ENCODE peak calls at places on chromosomes 5 and 9, in five cellular contexts. X, G, T, R and O are unnamed samples.
A peak's percentile ranks its signal among the peaks of the same experiment; 100 is the strongest.

GRCh38 chr5:141781910-141782309 is 96.3 kb downstream of the PCDH1 start:
- DNase-seq in T (no peak), R (no peak), X (no peak), G (no peak), O (no peak)

GRCh38 chr5:122715095-122715494 is 59.8 kb upstream of the SNX2 start:
- DNase-seq in R (no peak), T (no peak), X (no peak), G (no peak), O (no peak)

GRCh38 chr5:103624035-103624461 is 61.5 kb upstream of the NUDT12 start:
- DNase-seq in X (no peak), R (no peak), T (no peak), G (no peak), O (no peak)

GRCh38 chr5:6785161-6785860 is 72.1 kb downstream of the TENT4A start:
- DNase-seq in G (no peak), R (no peak), T (no peak), X (no peak), O (no peak)

GRCh38 chr9:78150983-78151356 is 84.9 kb upstream of the CEP78 start:
- DNase-seq in X (no peak), R (no peak), T (no peak), G (no peak), O (no peak)

GRCh38 chr5:138459311-138459710 is 6.0 kb upstream of the EGR1 start:
- DNase-seq in X (no peak), R (no peak), T (peak; percentile 90), G (peak; percentile 89), O (no peak)

GRCh38 chr9:15295761-15296405 is 11.1 kb downstream of the TTC39B start:
- DNase-seq in T (no peak), X (no peak), R (no peak), G (no peak), O (no peak)

GRCh38 chr5:139649082-139649991 is 1.2 kb downstream of the CXXC5 start:
- DNase-seq in G (peak; percentile 66), R (peak; percentile 25), T (no peak), X (no peak), O (peak; percentile 91)

GRCh38 chr5:128199104-128199503 is 115.5 kb downstream of the SLC12A2 start:
- DNase-seq in T (no peak), X (no peak), G (no peak), R (peak; percentile 77), O (no peak)

GRCh38 chr9:16593746-16594145 is 276.7 kb downstream of the BNC2 start:
- DNase-seq in X (no peak), G (no peak), R (no peak), T (no peak), O (no peak)

GRCh38 chr9:90857103-90857502 is 55.5 kb downstream of the SYK start:
- DNase-seq in T (no peak), G (no peak), R (no peak), X (no peak), O (no peak)

GRCh38 chr9:126053913-126054312 is 272.7 kb upstream of the MVB12B start:
- DNase-seq in T (no peak), X (no peak), G (no peak), R (no peak), O (no peak)

GRCh38 chr9:126506361-126507317 is 107.1 kb upstream of the LMX1B start:
- DNase-seq in X (no peak), G (no peak), R (no peak), T (no peak), O (peak; percentile 48)

GRCh38 chr9:27528886-27529315 is 713 bp downstream of the MOB3B start:
- DNase-seq in T (peak; percentile 30), X (no peak), G (peak; percentile 57), R (peak; percentile 43), O (peak; percentile 87)

GRCh38 chr5:95406426-95407093 is 15.4 kb downstream of the FAM81B start:
- DNase-seq in T (no peak), R (no peak), G (no peak), X (no peak), O (no peak)

GRCh38 chr5:126449751-126450271 is 26.6 kb downstream of the GRAMD2B start:
- DNase-seq in X (peak; percentile 5), T (peak; percentile 77), G (peak; percentile 29), R (no peak), O (no peak)

GRCh38 chr9:87873607-87874319 is 8.9 kb upstream of the SPATA31E1 start:
- DNase-seq in T (no peak), R (no peak), G (no peak), X (no peak), O (peak; percentile 26)

GRCh38 chr5:22889714-22890113 is 36.6 kb upstream of the CDH12 start:
- DNase-seq in R (no peak), G (no peak), X (peak; percentile 25), T (no peak), O (no peak)

GRCh38 chr9:124855944-124856773 is 2.9 kb downstream of the WDR38 start:
- DNase-seq in X (no peak), R (no peak), T (no peak), G (no peak), O (peak; percentile 93)

GRCh38 chr5:115079934-115080623 is 89.6 kb downstream of the TRIM36 start:
- DNase-seq in T (no peak), X (no peak), G (no peak), R (no peak), O (no peak)

GRCh38 chr9:9469271-9469670 is 1143.5 kb downstream of the PTPRD start:
- DNase-seq in X (no peak), G (no peak), T (no peak), R (no peak), O (no peak)

GRCh38 chr5:79143684-79144379 is 32.2 kb downstream of the BHMT start:
- DNase-seq in G (no peak), T (no peak), R (no peak), X (no peak), O (no peak)

GRCh38 chr5:132386644-132387286 is 17.3 kb downstream of the SLC22A5 start:
- DNase-seq in R (peak; percentile 58), X (no peak), G (peak; percentile 82), T (peak; percentile 83), O (peak; percentile 91)

GRCh38 chr5:179264641-179265528 is 80.4 kb downstream of the ADAMTS2 start:
- DNase-seq in R (no peak), X (no peak), T (no peak), G (no peak), O (peak; percentile 61)

GRCh38 chr9:88503101-88503844 is 31.7 kb upstream of the NXNL2 start:
- DNase-seq in G (no peak), T (no peak), X (no peak), R (no peak), O (no peak)

GRCh38 chr5:81315336-81315735 is 13.9 kb downstream of the ZCCHC9 start:
- DNase-seq in X (no peak), G (no peak), T (no peak), R (no peak), O (no peak)